ENCODE peak calls at places on chromosomes 2 and 18, in nine cellular contexts. U is Panc1, Y is choroid plexus epithelial cell, S is cardiac fibroblast, N is transverse colon, O is A549, P is hepatocyte, H is IMR-90, V is mammary epithelial cell. J is an unnamed sample.

GRCh38 chr2:113700186-113700841 is 56.1 kb downstream of the SLC35F5 start:
- DNase-seq in U (peak; percentile 41), Y (no peak), S (peak; percentile 77), N (no peak), O (no peak), P (no peak), H (peak; percentile 15), V (no peak), J (peak; percentile 69)

GRCh38 chr2:99821039-99821438 is 321.4 kb downstream of the AFF3 start:
- DNase-seq in U (no peak), Y (no peak), S (no peak), N (no peak), O (no peak), P (no peak), H (no peak), V (no peak), J (no peak)

GRCh38 chr2:6556755-6557154 is 309.0 kb downstream of the CMPK2 start:
- DNase-seq in U (peak; percentile 73), Y (peak; percentile 76), S (peak; percentile 4), N (no peak), O (no peak), P (peak; percentile 56), H (peak; percentile 71), V (no peak), J (peak; percentile 98)

GRCh38 chr2:202035089-202035940 is 1.7 kb downstream of the FZD7 start:
- DNase-seq in U (no peak), Y (peak; percentile 76), S (peak; percentile 22), N (peak; percentile 60), O (no peak), P (peak; percentile 83), H (peak; percentile 87), V (peak; percentile 58), J (peak; percentile 83)

GRCh38 chr18:63970803-63971191 is 916 bp downstream of the SERPINB8 start:
- DNase-seq in U (no peak), Y (no peak), S (no peak), N (peak; percentile 70), O (no peak), P (peak; percentile 78), H (peak; percentile 21), V (peak; percentile 79), J (no peak)

GRCh38 chr2:201854221-201854801 is 48.0 kb downstream of the CDK15 start:
- DNase-seq in U (no peak), Y (peak; percentile 98), S (peak; percentile 96), N (no peak), O (no peak), P (peak; percentile 44), H (peak; percentile 99), V (peak; percentile 98), J (peak; percentile 13)

GRCh38 chr2:69271831-69272257 is 115.2 kb downstream of the GFPT1 start:
- DNase-seq in U (no peak), Y (peak; percentile 85), S (peak; percentile 65), N (no peak), O (no peak), P (no peak), H (peak; percentile 77), V (no peak), J (no peak)

GRCh38 chr2:85681354-85681728 is 12.8 kb upstream of the GNLY start:
- DNase-seq in U (no peak), Y (no peak), S (peak; percentile 53), N (no peak), O (no peak), P (no peak), H (no peak), V (peak; percentile 20), J (no peak)

GRCh38 chr2:228689049-228689448 is 507.6 kb upstream of the SPHKAP start:
- DNase-seq in U (no peak), Y (peak; percentile 40), S (peak; percentile 36), N (no peak), O (no peak), P (peak; percentile 43), H (no peak), V (no peak), J (peak; percentile 70)

GRCh38 chr2:158729873-158730620 is 65.1 kb upstream of the DAPL1 start:
- DNase-seq in U (no peak), Y (no peak), S (no peak), N (no peak), O (no peak), P (no peak), H (no peak), V (no peak), J (no peak)

GRCh38 chr2:46849080-46849715 is 66.4 kb downstream of the MCFD2 start:
- DNase-seq in U (no peak), Y (peak; percentile 28), S (peak; percentile 60), N (peak; percentile 71), O (peak; percentile 78), P (peak; percentile 58), H (peak; percentile 76), V (no peak), J (no peak)

GRCh38 chr18:42418121-42418520 is 463.1 kb downstream of the PIK3C3 start:
- DNase-seq in U (no peak), Y (no peak), S (no peak), N (no peak), O (no peak), P (no peak), H (no peak), V (no peak), J (no peak)

DNA sequence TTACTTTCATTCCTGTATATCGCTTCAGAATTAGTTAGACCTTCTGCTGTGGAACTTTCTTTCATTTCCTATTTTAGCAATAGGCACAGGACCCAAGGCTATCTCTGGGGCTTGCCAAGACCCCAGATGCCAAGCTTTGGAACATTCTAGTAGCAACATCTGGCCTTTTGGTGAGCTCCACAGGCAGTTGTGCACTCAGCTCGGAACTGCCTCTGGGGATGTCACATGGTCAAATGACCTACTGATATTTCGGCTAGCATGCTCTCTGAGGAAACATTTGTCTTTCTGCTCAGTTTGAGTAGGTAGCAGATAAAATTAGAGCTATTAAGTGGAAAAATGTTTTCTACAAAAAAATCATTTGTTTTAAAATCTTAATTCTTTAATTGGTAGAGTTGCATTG is 76.6 kb upstream of the ITGA4 start:
- DNase-seq in U (no peak), Y (no peak), S (no peak), N (no peak), O (no peak), P (no peak), H (no peak), V (no peak), J (no peak)
- TF ChIP-seq CTCF in U (no peak), Y (no peak), S (no peak), N (no peak), O (no peak), P (no peak), H (no peak), V (no peak), J (no peak)

DNA sequence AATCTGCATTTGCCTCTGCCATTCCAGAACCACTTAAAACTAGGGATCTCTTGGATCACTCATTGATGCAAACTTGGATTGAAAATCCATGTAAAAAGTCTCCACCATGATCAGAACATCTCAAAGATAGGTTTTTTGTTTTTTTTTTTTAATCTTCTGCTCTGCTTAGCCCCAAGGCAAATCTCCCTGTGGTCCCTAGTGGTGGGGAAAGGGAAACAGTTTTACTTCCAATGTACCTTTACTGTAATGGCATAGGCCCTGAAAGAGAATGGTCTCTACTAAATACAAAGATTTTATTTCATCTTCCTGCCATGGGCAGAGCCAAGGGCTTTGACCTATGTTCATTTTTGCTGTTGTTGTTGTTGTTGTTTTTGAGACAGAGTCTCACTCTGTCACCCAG is 78.4 kb downstream of the KANSL1L start:
- DNase-seq in U (no peak), Y (no peak), S (no peak), N (no peak), O (no peak), P (no peak), H (no peak), V (no peak), J (no peak)
- TF ChIP-seq CTCF in U (no peak), Y (no peak), S (no peak), N (no peak), O (no peak), P (no peak), H (no peak), V (no peak), J (no peak)

GRCh38 chr2:151808258-151809072 is 19.8 kb downstream of the ARL5A start:
- DNase-seq in U (no peak), Y (peak; percentile 60), S (peak; percentile 52), N (no peak), O (peak; percentile 23), P (no peak), H (peak; percentile 43), V (no peak), J (peak; percentile 34)
- TF ChIP-seq CTCF in U (peak; percentile 65), Y (peak; percentile 48), S (peak; percentile 47), N (peak; percentile 30), O (peak; percentile 61), P (peak; percentile 61), H (peak; percentile 61), V (peak; percentile 47), J (peak; percentile 78)

GRCh38 chr2:217216316-217216715 is 356.5 kb upstream of the TNP1 start:
- DNase-seq in U (no peak), Y (no peak), S (no peak), N (no peak), O (no peak), P (no peak), H (no peak), V (no peak), J (no peak)
- TF ChIP-seq CTCF in U (no peak), Y (no peak), S (no peak), N (no peak), O (no peak), P (no peak), H (no peak), V (no peak), J (no peak)

GRCh38 chr2:109513749-109514588 is 99.8 kb downstream of the SEPTIN10 start:
- DNase-seq in U (no peak), Y (peak; percentile 93), S (peak; percentile 93), N (peak; percentile 26), O (no peak), P (peak; percentile 64), H (peak; percentile 95), V (peak; percentile 86), J (no peak)

GRCh38 chr2:109513230-109513629 is 100.5 kb downstream of the SEPTIN10 start:
- DNase-seq in U (no peak), Y (no peak), S (no peak), N (no peak), O (no peak), P (no peak), H (no peak), V (no peak), J (no peak)

GRCh38 chr2:109514857-109515256 is 98.9 kb downstream of the SEPTIN10 start:
- DNase-seq in U (no peak), Y (no peak), S (no peak), N (no peak), O (no peak), P (no peak), H (no peak), V (no peak), J (no peak)

GRCh38 chr2:109517118-109517889 is 96.5 kb downstream of the SEPTIN10 start:
- DNase-seq in U (no peak), Y (no peak), S (no peak), N (no peak), O (no peak), P (no peak), H (no peak), V (no peak), J (no peak)

GRCh38 chr2:109516445-109517117 is 97.2 kb downstream of the SEPTIN10 start:
- DNase-seq in U (no peak), Y (peak; percentile 24), S (peak; percentile 57), N (peak; percentile 49), O (peak; percentile 88), P (peak; percentile 81), H (peak; percentile 23), V (no peak), J (peak; percentile 39)
- TF ChIP-seq CTCF in U (peak; percentile 98), Y (peak; percentile 68), S (peak; percentile 86), N (peak; percentile 37), O (peak; percentile 87), P (peak; percentile 72), H (peak; percentile 66), V (peak; percentile 75), J (peak; percentile 70)

J was measured in A673.